ENCODE peak calls at places on chromosomes 1 and 21, in nine cellular contexts. G, L, C, Q, O, W, Z, N and V are unnamed samples.

GRCh38 chr1:155072531-155073289 is 5.9 kb upstream of the EFNA3 start:
- DNase-seq in W (no peak), L (no peak), Q (peak), O (no peak), N (no peak), C (no peak), Z (no peak), G (no peak), V (no peak)

GRCh38 chr1:184485731-184486723 is 99.2 kb downstream of the C1orf21 start:
- DNase-seq in Z (no peak), W (no peak), L (no peak), O (no peak), G (no peak), Q (no peak), C (no peak), N (no peak), V (no peak)

GRCh38 chr1:237108299-237109040 is 66.5 kb downstream of the RYR2 start:
- DNase-seq in Q (no peak), L (no peak), Z (no peak), G (no peak), W (no peak), C (no peak), O (no peak), N (no peak), V (peak)

GRCh38 chr1:239368436-239369109 is 17.8 kb upstream of the CHRM3 start:
- DNase-seq in O (no peak), Q (no peak), W (no peak), N (no peak), L (no peak), G (no peak), C (no peak), Z (no peak), V (no peak)

GRCh38 chr1:56105397-56105796 is 474.0 kb downstream of the PLPP3 start:
- DNase-seq in O (no peak), G (no peak), N (no peak), C (no peak), L (no peak), Q (no peak), Z (no peak), W (no peak), V (no peak)

GRCh38 chr1:26269198-26269550 is 10.7 kb upstream of the SH3BGRL3 start:
- DNase-seq in Z (no peak), C (no peak), Q (no peak), G (no peak), O (no peak), N (no peak), L (no peak), W (no peak), V (no peak)

GRCh38 chr21:31872452-31873274 is at the start of gene HUNK:
- DNase-seq in Q (peak), Z (no peak), C (no peak), N (peak), W (no peak), O (no peak), L (peak), G (no peak), V (no peak)

GRCh38 chr1:115413208-115413607 is 75.2 kb upstream of the NGF start:
- DNase-seq in N (no peak), C (no peak), Z (no peak), O (no peak), W (no peak), Q (no peak), L (no peak), G (no peak), V (no peak)

GRCh38 chr1:213676741-213677140 is 311.0 kb upstream of the PROX1 start:
- DNase-seq in O (no peak), Q (no peak), C (no peak), N (no peak), G (no peak), Z (no peak), W (no peak), L (no peak), V (no peak)